ENCODE peak calls at places on chromosomes 6 and 20, in ten cellular contexts. B, I, G, H, A, T, V, O, Q and C are unnamed samples.

GRCh38 chr20:35254448-35254999 is 23.4 kb downstream of the MMP24OS start:
- DNase-seq in G (no peak), B (no peak), O (no peak), I (no peak), T (no peak), H (no peak), Q (no peak), A (no peak), V (no peak), C (no peak)

GRCh38 chr20:7841967-7842301 is 98.3 kb downstream of the HAO1 start:
- DNase-seq in H (no peak), O (no peak), B (no peak), G (peak; percentile 68), T (no peak), A (no peak), I (no peak), V (no peak), Q (no peak), C (no peak)

GRCh38 chr6:169798764-169799473 is 47.5 kb downstream of the ERMARD start:
- DNase-seq in Q (no peak), A (no peak), T (no peak), O (no peak), G (no peak), V (no peak), I (no peak), B (no peak), H (no peak), C (no peak)

GRCh38 chr6:21785162-21785561 is 191.6 kb downstream of the SOX4 start:
- DNase-seq in H (no peak), O (no peak), G (no peak), V (no peak), B (no peak), I (no peak), A (no peak), Q (no peak), T (no peak), C (no peak)

GRCh38 chr6:44186691-44187025 is 28.0 kb downstream of the CAPN11 start:
- DNase-seq in I (no peak), B (no peak), H (no peak), V (no peak), O (no peak), Q (no peak), G (no peak), A (no peak), T (no peak), C (no peak)

GRCh38 chr6:134339216-134339615 is 21.3 kb upstream of the SGK1 start:
- DNase-seq in B (no peak), O (no peak), T (no peak), V (no peak), Q (no peak), G (no peak), H (no peak), A (no peak), I (no peak), C (no peak)

GRCh38 chr20:64045346-64046011 is 4.0 kb downstream of the SOX18 start:
- DNase-seq in T (no peak), G (no peak), O (no peak), Q (no peak), A (no peak), B (no peak), I (no peak), H (no peak), V (no peak), C (no peak)

GRCh38 chr20:53168491-53168890 is 196.3 kb downstream of the TSHZ2 start:
- DNase-seq in T (no peak), G (no peak), V (no peak), H (no peak), B (no peak), O (no peak), Q (no peak), A (no peak), I (no peak), C (no peak)

GRCh38 chr6:30075094-30075986 is at the start of gene RNF39:
- DNase-seq in G (no peak), B (no peak), H (peak; percentile 93), Q (no peak), T (no peak), I (peak; percentile 42), A (no peak), O (no peak), V (peak; percentile 62), C (no peak)
- TF ChIP-seq POLR2AphosphoS5 in G (no peak), B (no peak), H (peak; percentile 97), Q (peak; percentile 96), T (peak; percentile 35), I (no peak), A (peak; percentile 55), O (peak; percentile 96), V (no peak), C (no peak)

GRCh38 chr6:122207061-122207460 is 192.4 kb upstream of the HSF2 start:
- DNase-seq in H (no peak), I (no peak), A (no peak), T (no peak), B (no peak), G (no peak), Q (no peak), V (no peak), O (no peak), C (no peak)

GRCh38 chr6:122202576-122203137 is 196.8 kb upstream of the HSF2 start:
- DNase-seq in G (no peak), V (no peak), Q (no peak), A (no peak), B (no peak), T (no peak), H (no peak), I (no peak), O (no peak), C (no peak)

DNA sequence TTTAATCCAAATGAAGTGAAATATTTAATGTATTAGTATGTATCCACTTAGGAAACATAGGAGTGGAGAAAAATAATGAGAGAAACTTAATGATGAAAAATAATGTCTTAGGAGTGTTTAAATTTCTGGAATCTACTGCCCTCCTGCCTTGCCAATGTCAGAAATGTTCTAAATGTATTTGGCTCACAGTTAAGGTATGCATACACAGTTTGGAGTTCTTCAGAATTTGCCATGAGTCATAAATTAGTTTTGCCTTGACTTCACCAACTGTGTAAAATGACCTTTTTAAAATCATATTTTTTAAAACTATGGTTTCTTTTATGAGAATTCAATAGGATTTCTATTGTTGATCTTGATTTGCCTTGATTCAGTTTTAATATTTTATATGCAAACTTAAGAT is 191.7 kb upstream of the HSF2 start:
- DNase-seq in B (no peak), I (no peak), Q (no peak), V (no peak), A (no peak), H (no peak), T (no peak), O (no peak), G (no peak), C (no peak)
- TF ChIP-seq POLR2AphosphoS5 in B (no peak), I (no peak), Q (no peak), V (no peak), A (no peak), H (no peak), T (no peak), O (no peak), G (no peak), C (no peak)

DNA sequence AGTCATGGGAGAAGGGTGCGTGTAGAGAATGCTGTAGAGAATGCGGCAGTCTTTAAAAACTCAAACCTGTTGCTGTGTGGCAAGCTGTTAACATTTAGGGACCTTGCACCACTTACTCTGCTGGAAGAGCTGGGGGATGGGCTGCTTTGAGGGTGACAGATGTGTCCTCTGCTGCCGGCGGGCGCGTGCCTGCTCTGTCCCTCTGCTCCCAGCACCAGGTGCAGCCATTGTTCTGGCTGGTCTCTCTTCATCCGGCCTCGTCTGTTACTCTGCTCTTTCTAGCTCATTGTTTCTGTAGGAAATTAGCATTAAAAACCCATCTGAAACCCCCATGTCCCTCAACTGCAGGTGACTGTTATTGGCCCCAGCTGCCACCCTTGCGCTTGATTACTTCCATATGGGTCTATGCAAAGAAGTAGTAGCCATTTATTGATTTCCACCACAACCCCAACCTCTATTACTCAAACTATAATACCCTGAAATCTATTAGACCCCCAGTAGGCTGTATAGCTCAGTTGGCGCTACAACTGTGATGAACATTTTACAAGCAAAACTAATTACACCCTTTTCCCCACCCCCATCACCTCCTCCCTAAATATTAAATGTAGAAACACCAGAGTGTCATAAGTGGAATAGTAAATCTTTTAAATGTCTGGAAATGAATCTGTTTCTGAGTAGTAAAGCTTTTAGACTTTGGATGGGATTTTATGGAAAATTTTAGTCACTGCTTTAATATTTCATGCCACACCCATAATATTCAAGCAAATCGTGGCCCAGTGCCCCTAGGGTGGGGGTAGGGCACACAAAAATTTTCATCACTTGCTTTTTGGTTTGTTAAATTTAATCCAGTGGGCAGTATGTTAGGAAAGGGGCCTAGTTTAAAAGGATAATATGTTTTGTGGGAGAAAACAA is 78.7 kb downstream of the CBFA2T2 start:
- DNase-seq in T (no peak), Q (no peak), V (no peak), B (no peak), A (no peak), I (no peak), G (no peak), O (no peak), H (no peak), C (no peak)
- TF ChIP-seq POLR2AphosphoS5 in T (peak; percentile 29), Q (no peak), V (no peak), B (no peak), A (no peak), I (no peak), G (no peak), O (no peak), H (no peak), C (no peak)

GRCh38 chr20:17874271-17875105 is 94.1 kb downstream of the SNX5 start:
- DNase-seq in A (peak; percentile 56), V (no peak), B (no peak), T (no peak), H (no peak), O (no peak), G (no peak), I (no peak), Q (no peak), C (no peak)

GRCh38 chr20:17872920-17873319 is 95.7 kb downstream of the SNX5 start:
- DNase-seq in V (no peak), I (no peak), Q (no peak), B (no peak), A (peak; percentile 27), T (peak; percentile 43), H (no peak), G (peak; percentile 58), O (no peak), C (no peak)

GRCh38 chr20:17872434-17872833 is 96.2 kb downstream of the SNX5 start:
- DNase-seq in T (peak; percentile 38), H (no peak), V (no peak), G (peak; percentile 59), A (peak; percentile 53), B (no peak), O (no peak), I (no peak), Q (no peak), C (no peak)

GRCh38 chr20:17875106-17875980 is 93.3 kb downstream of the SNX5 start:
- DNase-seq in B (no peak), A (peak; percentile 93), I (peak; percentile 96), Q (peak; percentile 96), O (peak; percentile 91), H (peak; percentile 97), G (peak; percentile 95), V (no peak), T (no peak), C (no peak)

DNA sequence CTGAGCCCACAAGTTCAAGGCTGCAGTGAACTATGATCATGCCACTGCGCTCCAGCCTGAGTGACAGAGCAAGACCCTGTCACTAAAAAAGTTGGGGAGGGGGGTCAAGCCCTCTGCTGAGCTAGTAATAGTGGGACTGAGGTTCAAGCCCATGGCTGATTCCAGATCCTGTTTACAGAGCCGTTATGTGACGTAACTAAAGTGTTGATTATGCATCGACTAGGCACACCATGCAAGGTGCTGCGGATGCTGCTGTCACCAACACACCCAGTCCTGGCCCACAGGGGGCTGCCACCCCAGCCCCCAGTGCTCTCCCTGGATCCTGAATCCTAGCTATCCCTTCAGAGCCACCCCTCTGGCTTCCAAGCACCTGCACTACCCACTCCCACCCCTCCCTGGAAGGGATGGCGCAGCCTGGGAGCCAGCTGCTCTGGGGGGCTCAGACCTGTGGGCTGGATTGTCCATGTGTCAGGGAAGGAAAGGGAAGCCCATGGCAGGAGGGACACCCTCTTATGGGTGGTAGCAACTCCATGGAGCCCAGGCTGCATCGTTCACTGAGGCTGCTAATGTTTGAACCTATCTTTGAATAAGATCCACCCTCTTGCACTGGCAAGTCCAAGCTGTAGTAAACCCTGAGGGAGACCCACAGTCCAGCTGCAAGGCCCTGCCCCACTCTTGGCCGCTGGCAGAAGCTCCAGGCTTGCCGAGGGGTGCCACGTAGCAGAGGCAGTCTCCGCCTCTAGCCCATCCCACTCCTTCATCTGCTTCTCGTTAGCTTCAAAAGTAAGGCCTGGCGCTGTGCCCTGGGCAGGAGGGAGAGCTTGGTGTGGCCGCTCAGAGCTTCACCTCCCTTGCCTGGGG is 95.0 kb downstream of the SNX5 start:
- DNase-seq in H (peak; percentile 92), I (peak; percentile 91), Q (peak; percentile 94), T (peak; percentile 79), A (peak; percentile 92), V (no peak), G (peak; percentile 97), O (peak; percentile 87), B (peak; percentile 57), C (peak; percentile 26)
- TF ChIP-seq POLR2AphosphoS5 in H (peak; percentile 81), I (peak; percentile 68), Q (peak; percentile 76), T (peak; percentile 21), A (no peak), V (no peak), G (no peak), O (peak; percentile 33), B (peak; percentile 55), C (no peak)